ENCODE peak calls at places on chromosomes 6 and 20, in four cellular contexts. K, P, W and Q are unnamed samples.

GRCh38 chr6:112468359-112468758 is 121.2 kb downstream of the RFPL4B start:
- DNase-seq in K (no peak), P (no peak), W (peak), Q (no peak)

GRCh38 chr20:25622450-25623224 is 1.2 kb downstream of the NANP start:
- DNase-seq in K (no peak), P (no peak), W (peak), Q (no peak)

GRCh38 chr20:51934301-51935002 is 132.1 kb upstream of the SALL4 start:
- DNase-seq in K (no peak), P (no peak), W (no peak), Q (no peak)

GRCh38 chr6:42901538-42901957 is 14.3 kb upstream of the PTCRA start:
- DNase-seq in K (no peak), P (peak), W (peak), Q (peak)

GRCh38 chr6:49787176-49787575 is at the start of gene PGK2:
- DNase-seq in K (no peak), P (no peak), W (no peak), Q (no peak)

GRCh38 chr6:41477572-41477971 is 68.6 kb upstream of the FOXP4 start:
- DNase-seq in K (no peak), P (no peak), W (no peak), Q (no peak)

GRCh38 chr6:148203970-148204369 is 138.7 kb upstream of the SASH1 start:
- DNase-seq in K (no peak), P (no peak), W (peak), Q (no peak)

GRCh38 chr6:56513631-56514030 is 129.1 kb downstream of the DST start:
- DNase-seq in K (no peak), P (no peak), W (peak), Q (no peak)

DNA sequence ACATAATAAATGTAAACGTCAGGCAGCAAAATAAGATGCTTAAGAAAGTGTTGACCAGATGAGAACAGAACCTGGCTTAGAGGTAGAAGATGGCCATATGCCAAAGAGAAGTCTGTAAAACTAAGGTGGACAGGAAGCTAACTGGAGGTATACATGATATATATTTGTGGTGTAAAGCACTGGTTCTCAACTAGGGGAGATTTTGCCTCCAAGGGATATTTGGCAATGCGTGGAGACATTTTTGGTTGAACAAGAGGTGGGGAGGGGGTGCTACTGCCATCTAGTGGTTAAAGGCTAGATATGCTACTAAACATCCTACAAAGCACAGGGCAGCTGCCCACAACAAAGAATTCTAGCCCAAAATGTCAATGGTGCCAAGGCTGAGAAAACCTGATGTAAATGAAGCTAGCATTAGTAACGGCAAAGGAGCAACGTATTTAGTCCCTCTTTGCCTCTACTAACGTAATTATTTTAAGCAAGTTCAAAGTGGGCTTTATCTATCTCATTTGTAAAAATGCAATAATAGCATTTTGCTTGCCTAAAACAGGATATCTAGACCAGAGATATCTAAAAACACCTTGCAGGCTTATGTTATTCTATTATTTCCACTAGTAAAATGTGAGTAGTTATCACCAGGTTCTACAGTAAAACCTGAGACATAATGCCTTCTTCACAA is 182.6 kb downstream of the RNGTT start:
- DNase-seq in K (no peak), P (peak), W (peak), Q (no peak)
- H3K27ac ChIP-seq in K (no peak), P (no peak), W (no peak), Q (no peak)

GRCh38 chr20:1835126-1835525 is 60.1 kb upstream of the SIRPA start:
- DNase-seq in K (no peak), P (no peak), W (no peak), Q (no peak)
- H3K27ac ChIP-seq in K (no peak), P (no peak), W (no peak), Q (peak)

GRCh38 chr6:33694401-33694931 is 17.0 kb downstream of the UQCC2 start:
- DNase-seq in K (no peak), P (no peak), W (peak), Q (peak)
- H3K27ac ChIP-seq in K (no peak), P (peak), W (peak), Q (no peak)

GRCh38 chr6:84007871-84008270 is 25.7 kb upstream of the MRAP2 start:
- DNase-seq in K (no peak), P (no peak), W (no peak), Q (no peak)

GRCh38 chr6:84001119-84001518 is 32.5 kb upstream of the MRAP2 start:
- DNase-seq in K (no peak), P (no peak), W (no peak), Q (no peak)

GRCh38 chr6:84002226-84002625 is 31.3 kb upstream of the MRAP2 start:
- DNase-seq in K (no peak), P (no peak), W (no peak), Q (no peak)

GRCh38 chr6:83998021-83998584 is 35.5 kb upstream of the MRAP2 start:
- DNase-seq in K (no peak), P (no peak), W (no peak), Q (no peak)

DNA sequence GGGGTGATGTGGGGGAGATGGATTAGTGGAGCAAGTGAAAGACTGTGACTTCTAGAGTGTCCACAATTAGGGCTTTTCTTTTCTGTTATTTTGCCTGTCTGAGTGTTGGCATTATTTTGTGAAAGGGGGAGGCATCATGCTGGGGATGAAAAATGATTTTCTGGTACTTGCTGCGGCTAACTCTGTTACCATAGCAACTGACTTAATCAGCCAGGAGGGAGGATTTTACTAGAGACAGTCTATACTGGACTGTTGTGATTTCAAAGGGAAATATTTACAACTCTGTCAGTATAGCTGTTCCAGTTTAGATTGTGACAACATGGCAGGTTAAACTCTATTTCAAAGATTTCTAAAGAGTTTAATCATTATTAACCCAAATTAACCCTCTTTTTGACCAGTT is 30.4 kb upstream of the MRAP2 start:
- DNase-seq in K (no peak), P (no peak), W (no peak), Q (no peak)
- H3K27ac ChIP-seq in K (no peak), P (no peak), W (no peak), Q (no peak)

GRCh38 chr6:12325872-12326271 is 35.7 kb downstream of the EDN1 start:
- DNase-seq in K (no peak), P (no peak), W (no peak), Q (no peak)
- H3K27ac ChIP-seq in K (no peak), P (no peak), W (no peak), Q (no peak)

DNA sequence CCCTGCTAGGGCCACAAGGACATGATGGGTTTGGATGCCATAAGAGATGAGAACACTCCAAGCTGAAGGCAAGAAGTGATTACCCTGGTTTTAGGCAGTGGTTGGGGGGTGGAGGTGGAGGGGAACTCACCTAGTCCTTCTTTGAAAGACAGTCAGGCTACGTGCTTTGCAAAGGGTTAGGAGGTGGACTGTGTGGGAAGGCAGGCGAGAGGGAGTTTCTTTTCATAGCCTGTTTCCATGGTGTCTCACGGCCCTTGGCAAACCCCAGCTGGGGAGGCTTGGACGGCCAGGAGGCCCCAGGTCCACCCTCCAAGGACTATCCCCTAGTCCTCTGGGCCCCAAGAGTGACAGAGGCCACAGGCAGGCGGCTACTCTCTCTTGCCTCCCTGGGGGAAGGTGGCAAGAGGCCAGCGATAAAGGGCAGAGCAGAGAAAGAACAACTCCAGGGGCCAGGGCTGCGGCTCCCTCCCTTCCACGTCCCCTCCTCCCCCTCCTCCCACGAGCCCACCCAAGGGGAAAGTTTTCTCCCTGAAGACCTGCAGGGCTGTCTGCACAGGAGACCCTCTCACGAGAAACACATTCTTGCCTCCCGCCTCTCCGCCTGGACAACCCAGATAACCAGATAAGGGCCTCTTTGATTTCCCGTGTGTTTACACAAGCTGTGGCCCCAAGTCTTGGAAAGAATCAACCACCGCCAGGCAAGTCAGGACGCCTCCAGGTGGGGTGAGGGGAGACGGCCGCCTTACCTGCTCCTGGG is 74.4 kb downstream of the NOL4L start:
- DNase-seq in K (no peak), P (no peak), W (no peak), Q (no peak)
- H3K27ac ChIP-seq in K (no peak), P (no peak), W (no peak), Q (peak)

GRCh38 chr20:10634683-10635411 is 39.0 kb downstream of the JAG1 start:
- DNase-seq in K (no peak), P (no peak), W (peak), Q (no peak)
- H3K27ac ChIP-seq in K (no peak), P (peak), W (peak), Q (peak)

GRCh38 chr20:36480456-36481048 is 60.8 kb upstream of the MYL9 start:
- DNase-seq in K (no peak), P (no peak), W (no peak), Q (no peak)

GRCh38 chr20:36481380-36482043 is 59.8 kb upstream of the MYL9 start:
- DNase-seq in K (no peak), P (no peak), W (no peak), Q (no peak)

GRCh38 chr20:36478137-36478905 is 63.0 kb upstream of the MYL9 start:
- DNase-seq in K (no peak), P (no peak), W (peak), Q (no peak)

GRCh38 chr20:36482044-36482473 is 59.3 kb upstream of the MYL9 start:
- DNase-seq in K (no peak), P (no peak), W (no peak), Q (peak)

DNA sequence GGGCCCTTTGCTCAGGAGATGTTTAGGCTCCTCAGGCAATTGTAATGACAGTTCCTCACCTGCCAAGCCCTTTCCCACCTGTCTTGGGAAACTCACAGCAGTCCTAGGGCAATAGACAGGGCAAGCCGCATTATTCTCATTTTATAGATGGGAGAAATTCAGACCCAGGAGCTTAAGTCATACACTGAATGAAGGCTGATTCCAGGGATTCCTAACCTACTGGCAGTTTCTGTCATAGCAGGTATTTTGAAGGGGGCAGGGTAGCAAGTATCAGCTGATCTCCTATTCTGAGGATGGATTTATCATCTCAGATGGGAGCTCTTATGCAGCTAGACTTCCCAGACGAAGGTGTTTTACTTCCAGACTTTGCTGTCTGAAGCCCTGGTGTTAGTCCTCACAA is 61.4 kb upstream of the MYL9 start:
- DNase-seq in K (no peak), P (no peak), W (no peak), Q (no peak)
- H3K27ac ChIP-seq in K (no peak), P (peak), W (no peak), Q (no peak)